ENCODE peak calls at places on chromosomes 1 and 21, in six cellular contexts. M is GM12878, O is HCT116, I is HepG2, V is K562, K is H1. P is an unnamed sample.
A peak's percentile ranks its signal among the peaks of the same experiment; 100 is the strongest.

GRCh38 chr1:8137406-8138244 is 111.5 kb upstream of the ERRFI1 start:
- DNase-seq in M (no peak), O (peak; percentile 58), I (peak; percentile 68), V (no peak), K (no peak), P (no peak)

GRCh38 chr1:171486048-171486519 is 754 bp downstream of the PRRC2C start:
- DNase-seq in M (peak; percentile 46), O (peak; percentile 16), I (peak; percentile 50), V (no peak), K (no peak), P (peak; percentile 52)

GRCh38 chr1:161200992-161201827 is 957 bp upstream of the NDUFS2 start:
- DNase-seq in M (no peak), O (no peak), I (no peak), V (peak; percentile 38), K (no peak), P (no peak)

GRCh38 chr1:216984536-216984935 is 261.3 kb upstream of the ESRRG start:
- DNase-seq in M (no peak), O (no peak), I (no peak), V (no peak), K (no peak), P (no peak)

GRCh38 chr1:222284466-222284865 is 263.4 kb downstream of the HHIPL2 start:
- DNase-seq in M (no peak), O (no peak), I (no peak), V (no peak), K (no peak), P (no peak)

GRCh38 chr1:109636201-109636952 is 16.7 kb downstream of the AMPD2 start:
- DNase-seq in M (no peak), O (no peak), I (peak; percentile 46), V (peak; percentile 56), K (no peak), P (no peak)

GRCh38 chr1:71365451-71365850 is 284.6 kb upstream of the ZRANB2 start:
- DNase-seq in M (no peak), O (no peak), I (no peak), V (no peak), K (no peak), P (no peak)

GRCh38 chr1:150152772-150153461 is 3.2 kb downstream of the PLEKHO1 start:
- DNase-seq in M (no peak), O (no peak), I (peak; percentile 19), V (no peak), K (no peak), P (no peak)

GRCh38 chr1:103514920-103515503 is 10.5 kb upstream of the RNPC3 start:
- DNase-seq in M (peak; percentile 35), O (peak; percentile 35), I (peak; percentile 28), V (peak; percentile 14), K (no peak), P (peak; percentile 20)

GRCh38 chr1:154773551-154773950 is 96.5 kb downstream of the KCNN3 start:
- DNase-seq in M (no peak), O (no peak), I (no peak), V (no peak), K (no peak), P (no peak)

GRCh38 chr21:35843911-35844667 is 216.2 kb downstream of the SETD4 start:
- DNase-seq in M (no peak), O (no peak), I (no peak), V (no peak), K (no peak), P (no peak)

GRCh38 chr1:147627435-147628110 is 42.8 kb downstream of the ACP6 start:
- DNase-seq in M (no peak), O (peak; percentile 13), I (peak; percentile 40), V (peak; percentile 76), K (no peak), P (peak; percentile 55)

GRCh38 chr21:33266784-33267135 is 593 bp downstream of the IL10RB start:
- DNase-seq in M (no peak), O (no peak), I (no peak), V (no peak), K (no peak), P (no peak)

GRCh38 chr21:46180778-46181391 is 3.4 kb downstream of the SPATC1L start:
- DNase-seq in M (no peak), O (no peak), I (no peak), V (no peak), K (no peak), P (no peak)

GRCh38 chr21:19999369-20000272 is 998.6 kb upstream of the NCAM2 start:
- DNase-seq in M (no peak), O (no peak), I (no peak), V (peak; percentile 23), K (no peak), P (no peak)

GRCh38 chr1:76881726-76882125 is 14.4 kb downstream of the ST6GALNAC5 start:
- DNase-seq in M (no peak), O (no peak), I (no peak), V (no peak), K (no peak), P (no peak)

GRCh38 chr21:34642211-34643075 is 26.4 kb upstream of the CLIC6 start:
- DNase-seq in M (peak; percentile 87), O (no peak), I (no peak), V (no peak), K (no peak), P (no peak)

GRCh38 chr1:53947172-53947835 is 1.2 kb downstream of the LRRC42 start:
- DNase-seq in M (no peak), O (no peak), I (no peak), V (no peak), K (no peak), P (no peak)

GRCh38 chr1:22018583-22019559 is 17.4 kb downstream of the CELA3A start:
- DNase-seq in M (peak; percentile 80), O (no peak), I (no peak), V (no peak), K (no peak), P (no peak)

DNA sequence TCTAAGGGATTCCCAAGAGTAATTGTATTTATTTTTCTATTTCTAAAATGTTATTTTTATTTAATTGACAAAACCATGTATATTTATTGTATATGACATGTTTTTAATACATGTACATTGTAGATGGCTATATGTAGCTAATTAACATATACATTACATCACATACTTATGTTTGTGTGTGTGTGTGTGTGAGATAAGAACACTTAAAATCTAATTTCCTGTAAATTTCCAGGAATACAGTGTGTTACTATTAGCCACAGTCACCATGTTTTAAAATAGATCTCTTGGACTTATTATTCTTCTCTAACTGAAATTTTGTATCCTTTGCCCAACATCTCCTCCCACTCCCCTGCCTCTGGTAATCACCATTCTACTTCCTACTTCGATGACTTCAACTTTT is 64.9 kb downstream of the FCRL5 start:
- DNase-seq in M (no peak), O (no peak), I (no peak), V (no peak), K (no peak), P (no peak)
- TF ChIP-seq ZNF274 in M (no peak), O (no peak), I (no peak), V (no peak), K (no peak), P (no peak)

GRCh38 chr1:155977607-155978324 is 581 bp downstream of the ARHGEF2 start:
- DNase-seq in M (no peak), O (no peak), I (no peak), V (peak; percentile 87), K (no peak), P (no peak)

GRCh38 chr1:155976062-155976912 is 2.1 kb downstream of the ARHGEF2 start:
- DNase-seq in M (no peak), O (no peak), I (no peak), V (peak; percentile 67), K (no peak), P (peak; percentile 81)

GRCh38 chr1:155978325-155978972 is at the start of gene ARHGEF2:
- DNase-seq in M (no peak), O (no peak), I (no peak), V (peak; percentile 90), K (peak; percentile 78), P (peak; percentile 91)

GRCh38 chr1:155975375-155976061 is 2.8 kb downstream of the ARHGEF2 start:
- DNase-seq in M (no peak), O (no peak), I (no peak), V (no peak), K (no peak), P (no peak)

DNA sequence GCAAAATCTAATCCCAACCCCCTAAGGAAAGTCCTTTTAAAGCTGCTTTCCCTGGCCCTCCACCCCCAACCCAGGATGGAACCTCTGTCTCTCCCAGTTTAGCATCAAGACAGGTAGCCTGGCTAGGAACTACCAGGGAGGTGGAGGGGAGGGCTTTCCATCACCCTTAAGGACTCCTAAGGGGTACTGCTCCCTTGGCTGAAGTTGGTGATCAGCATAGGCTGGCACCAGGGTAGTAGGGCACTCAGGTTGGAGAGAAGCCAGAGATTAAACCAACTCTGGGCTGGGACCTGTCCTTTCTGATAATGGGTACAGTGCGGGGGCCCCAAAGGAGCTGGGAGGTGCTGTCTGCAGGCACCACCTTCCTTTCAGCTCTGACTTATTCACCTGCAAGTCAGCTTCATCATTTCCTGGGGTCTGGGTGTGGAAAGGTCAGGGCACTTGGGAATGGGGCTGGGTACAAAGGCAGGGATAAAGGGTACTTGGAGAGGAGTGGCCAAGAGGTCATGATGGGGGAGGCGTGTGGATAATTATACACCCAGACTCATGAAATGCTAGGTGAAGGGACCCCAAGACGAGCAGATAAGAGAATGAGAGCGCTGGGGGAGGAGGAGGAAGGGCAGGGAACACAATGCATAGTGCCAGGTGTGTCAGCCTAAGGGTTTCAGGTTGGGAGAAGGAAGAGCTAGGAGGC is 1.3 kb downstream of the ARHGEF2 start:
- DNase-seq in M (no peak), O (no peak), I (no peak), V (no peak), K (no peak), P (no peak)
- TF ChIP-seq ZNF274 in M (no peak), O (no peak), I (no peak), V (no peak), K (no peak), P (no peak)

DNA sequence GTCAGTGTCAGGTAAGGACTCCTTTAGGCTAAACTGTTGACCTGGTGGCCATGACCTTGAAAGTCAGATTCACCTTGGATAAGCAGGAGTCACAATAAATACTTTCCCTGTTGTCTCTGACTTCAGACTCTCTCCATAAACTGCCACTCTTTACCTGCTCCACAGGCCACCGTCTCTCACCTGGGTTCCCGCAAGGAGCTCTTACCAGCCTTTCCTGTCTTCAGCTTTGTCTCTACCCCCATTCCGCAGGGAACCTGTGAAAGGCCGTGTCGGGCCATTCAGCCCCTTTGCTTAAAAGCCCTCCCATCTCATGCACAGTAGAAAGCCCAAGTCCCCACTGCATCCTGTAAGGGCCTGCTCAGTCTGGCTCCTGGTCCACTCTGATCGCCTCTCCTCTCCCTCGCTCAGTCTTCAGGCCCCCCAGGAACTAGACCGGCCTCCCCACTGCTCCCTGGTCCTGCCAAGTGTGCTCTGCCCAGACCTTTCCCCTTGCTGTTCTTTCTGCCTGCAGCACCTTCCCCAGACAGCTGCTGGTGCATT is 79.5 kb downstream of the ACTL8 start:
- DNase-seq in M (no peak), O (no peak), I (no peak), V (no peak), K (no peak), P (no peak)
- TF ChIP-seq ZNF274 in M (no peak), O (no peak), I (no peak), V (no peak), K (no peak), P (no peak)

GRCh38 chr1:208052926-208053407 is 142.0 kb upstream of the CD34 start:
- DNase-seq in M (no peak), O (no peak), I (no peak), V (no peak), K (no peak), P (no peak)

GRCh38 chr1:208054485-208054884 is 143.6 kb upstream of the CD34 start:
- DNase-seq in M (no peak), O (no peak), I (no peak), V (no peak), K (no peak), P (no peak)

GRCh38 chr1:208053661-208054060 is 142.7 kb upstream of the CD34 start:
- DNase-seq in M (no peak), O (no peak), I (no peak), V (no peak), K (no peak), P (no peak)

GRCh38 chr1:208054885-208055507 is 144.1 kb upstream of the CD34 start:
- DNase-seq in M (no peak), O (no peak), I (no peak), V (no peak), K (no peak), P (no peak)

GRCh38 chr1:208055535-208055934 is 144.6 kb upstream of the CD34 start:
- DNase-seq in M (no peak), O (no peak), I (no peak), V (no peak), K (no peak), P (no peak)
- TF ChIP-seq ZNF274 in M (no peak), O (no peak), I (no peak), V (no peak), K (no peak), P (no peak)